ENCODE peak calls at places on chromosomes 6 and 20, in ten cellular contexts. D is A549, J is HepG2, O is heart left ventricle, N is body of pancreas, Y is adrenal gland, G is stomach, B is spleen, M is breast epithelium, T is Peyer's patch. S is an unnamed sample.

GRCh38 chr6:31356216-31356945 is 598 bp downstream of the HLA-B start:
- DNase-seq in D (no peak), J (no peak), O (peak), N (peak), Y (peak), G (peak), B (peak), M (no peak), T (peak), S (peak)

GRCh38 chr6:121142093-121142492 is 192.2 kb downstream of the TBC1D32 start:
- DNase-seq in D (no peak), J (no peak), O (no peak), N (no peak), Y (no peak), G (no peak), B (no peak), M (no peak), T (no peak), S (no peak)

GRCh38 chr6:48068326-48069191 is 42.4 kb downstream of the PTCHD4 start:
- DNase-seq in D (peak), J (no peak), O (peak), N (no peak), Y (no peak), G (no peak), B (peak), M (no peak), T (no peak), S (no peak)

GRCh38 chr20:32982617-32983458 is 21.4 kb downstream of the SUN5 start:
- DNase-seq in D (no peak), J (peak), O (peak), N (peak), Y (peak), G (peak), B (peak), M (no peak), T (no peak), S (no peak)

GRCh38 chr20:23021941-23022340 is 13.2 kb upstream of the SSTR4 start:
- DNase-seq in D (no peak), J (no peak), O (no peak), N (no peak), Y (no peak), G (no peak), B (no peak), M (no peak), T (no peak), S (no peak)

GRCh38 chr6:87210979-87211378 is 55.6 kb downstream of the ZNF292 start:
- DNase-seq in D (no peak), J (no peak), O (no peak), N (no peak), Y (no peak), G (no peak), B (no peak), M (no peak), T (no peak), S (no peak)

GRCh38 chr6:150065083-150065482 is 3.8 kb downstream of the ULBP3 start:
- DNase-seq in D (no peak), J (no peak), O (no peak), N (no peak), Y (no peak), G (no peak), B (no peak), M (no peak), T (no peak), S (no peak)

GRCh38 chr6:88119769-88120168 is 46.4 kb downstream of the CNR1 start:
- DNase-seq in D (no peak), J (peak), O (no peak), N (no peak), Y (no peak), G (no peak), B (no peak), M (no peak), T (no peak), S (no peak)

GRCh38 chr6:41531016-41531415 is 15.2 kb upstream of the FOXP4 start:
- DNase-seq in D (no peak), J (no peak), O (no peak), N (no peak), Y (no peak), G (no peak), B (no peak), M (no peak), T (no peak), S (no peak)

GRCh38 chr6:138719011-138719635 is 54.4 kb upstream of the CCDC28A start:
- DNase-seq in D (no peak), J (no peak), O (no peak), N (no peak), Y (no peak), G (no peak), B (no peak), M (no peak), T (no peak), S (no peak)

GRCh38 chr6:15551262-15551661 is 111.6 kb downstream of the DTNBP1 start:
- DNase-seq in D (no peak), J (no peak), O (no peak), N (no peak), Y (no peak), G (no peak), B (no peak), M (no peak), T (no peak), S (no peak)

GRCh38 chr20:19633985-19634384 is 124.1 kb upstream of the RIN2 start:
- DNase-seq in D (no peak), J (no peak), O (no peak), N (no peak), Y (no peak), G (no peak), B (no peak), M (no peak), T (no peak), S (no peak)

GRCh38 chr20:760751-761417 is 7.4 kb downstream of the SLC52A3 start:
- DNase-seq in D (peak), J (peak), O (no peak), N (peak), Y (peak), G (no peak), B (no peak), M (no peak), T (no peak), S (no peak)

GRCh38 chr6:159969204-159969912 is 476 bp downstream of the IGF2R start:
- DNase-seq in D (peak), J (no peak), O (peak), N (peak), Y (peak), G (peak), B (peak), M (no peak), T (peak), S (no peak)

GRCh38 chr6:68778356-68779020 is 143.4 kb downstream of the ADGRB3 start:
- DNase-seq in D (no peak), J (peak), O (peak), N (peak), Y (peak), G (no peak), B (no peak), M (no peak), T (no peak), S (no peak)

GRCh38 chr6:133358598-133358997 is 117.4 kb downstream of the EYA4 start:
- DNase-seq in D (no peak), J (no peak), O (no peak), N (no peak), Y (no peak), G (no peak), B (no peak), M (no peak), T (no peak), S (no peak)

GRCh38 chr6:131828946-131829345 is 21.1 kb downstream of the ENPP1 start:
- DNase-seq in D (no peak), J (no peak), O (no peak), N (no peak), Y (no peak), G (no peak), B (no peak), M (peak), T (no peak), S (no peak)

GRCh38 chr6:95227301-95227700 is 350.0 kb upstream of the MANEA start:
- DNase-seq in D (no peak), J (no peak), O (no peak), N (no peak), Y (no peak), G (no peak), B (no peak), M (no peak), T (no peak), S (no peak)

GRCh38 chr6:56902551-56903464 is 52.1 kb upstream of the BEND6 start:
- DNase-seq in D (peak), J (peak), O (no peak), N (peak), Y (no peak), G (no peak), B (no peak), M (no peak), T (no peak), S (no peak)

GRCh38 chr6:109531446-109531845 is 48.4 kb upstream of the ZBTB24 start:
- DNase-seq in D (no peak), J (no peak), O (no peak), N (no peak), Y (no peak), G (no peak), B (no peak), M (no peak), T (no peak), S (no peak)

GRCh38 chr20:50192364-50193168 is 1.9 kb downstream of the CEBPB start:
- DNase-seq in D (peak), J (peak), O (peak), N (peak), Y (peak), G (peak), B (peak), M (peak), T (peak), S (peak)

GRCh38 chr6:133888931-133889556 is at the start of gene TCF21:
- DNase-seq in D (no peak), J (no peak), O (peak), N (peak), Y (peak), G (peak), B (no peak), M (no peak), T (peak), S (no peak)

GRCh38 chr6:130794686-130795085 is 32.5 kb upstream of the SMLR1 start:
- DNase-seq in D (no peak), J (no peak), O (no peak), N (no peak), Y (no peak), G (no peak), B (no peak), M (no peak), T (no peak), S (no peak)

GRCh38 chr6:107418118-107418517 is 41.2 kb downstream of the PDSS2 start:
- DNase-seq in D (peak), J (peak), O (no peak), N (no peak), Y (no peak), G (no peak), B (no peak), M (no peak), T (no peak), S (no peak)

GRCh38 chr6:37538107-37538506 is 38.4 kb upstream of the CCDC167 start:
- DNase-seq in D (peak), J (peak), O (no peak), N (no peak), Y (no peak), G (no peak), B (no peak), M (no peak), T (no peak), S (no peak)

GRCh38 chr6:130366011-130366963 is at the start of gene TMEM200A:
- DNase-seq in D (peak), J (no peak), O (peak), N (peak), Y (peak), G (peak), B (peak), M (peak), T (peak), S (peak)

GRCh38 chr6:82979657-82980056 is 86.0 kb downstream of the UBE3D start:
- DNase-seq in D (no peak), J (no peak), O (no peak), N (no peak), Y (no peak), G (no peak), B (no peak), M (no peak), T (no peak), S (no peak)

GRCh38 chr20:24682496-24683090 is 213.2 kb downstream of the SYNDIG1 start:
- DNase-seq in D (no peak), J (no peak), O (no peak), N (no peak), Y (no peak), G (no peak), B (peak), M (no peak), T (no peak), S (no peak)

GRCh38 chr6:135311446-135312200 is 130.5 kb downstream of the MYB start:
- DNase-seq in D (no peak), J (no peak), O (no peak), N (no peak), Y (no peak), G (no peak), B (no peak), M (no peak), T (no peak), S (no peak)

GRCh38 chr20:57676517-57677322 is 33.1 kb downstream of the PMEPA1 start:
- DNase-seq in D (no peak), J (no peak), O (no peak), N (no peak), Y (no peak), G (no peak), B (no peak), M (no peak), T (peak), S (no peak)

GRCh38 chr6:80543598-80544181 is 437.2 kb downstream of the BCKDHB start:
- DNase-seq in D (no peak), J (no peak), O (no peak), N (no peak), Y (no peak), G (no peak), B (no peak), M (no peak), T (no peak), S (no peak)

GRCh38 chr6:66865771-66866170 is 1158.7 kb upstream of the EYS start:
- DNase-seq in D (no peak), J (no peak), O (no peak), N (no peak), Y (no peak), G (no peak), B (no peak), M (no peak), T (no peak), S (no peak)

DNA sequence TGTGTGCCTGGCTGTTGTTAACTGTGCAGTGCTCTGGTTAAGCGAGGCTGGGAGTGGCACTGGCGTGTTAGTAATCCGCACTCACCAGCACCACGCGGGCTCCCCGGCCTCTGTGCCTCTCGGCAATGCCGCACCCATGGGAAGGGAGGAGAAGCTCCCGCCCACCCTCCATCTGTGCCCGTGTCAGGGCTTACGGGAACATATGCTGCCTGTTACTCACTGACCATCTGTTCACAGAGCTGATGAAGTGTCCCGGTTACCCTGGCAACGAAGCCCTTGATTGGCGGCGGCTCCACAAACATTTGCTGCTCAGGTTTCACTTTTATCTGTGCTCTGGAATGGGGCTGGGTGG is 114.7 kb downstream of the PSMB1 start:
- DNase-seq in D (peak), J (peak), O (peak), N (peak), Y (peak), G (peak), B (peak), M (no peak), T (peak), S (peak)
- TF ChIP-seq POLR2A in D (no peak), J (no peak), O (no peak), N (peak), Y (no peak), G (no peak), B (no peak), M (no peak), T (no peak), S (peak)

DNA sequence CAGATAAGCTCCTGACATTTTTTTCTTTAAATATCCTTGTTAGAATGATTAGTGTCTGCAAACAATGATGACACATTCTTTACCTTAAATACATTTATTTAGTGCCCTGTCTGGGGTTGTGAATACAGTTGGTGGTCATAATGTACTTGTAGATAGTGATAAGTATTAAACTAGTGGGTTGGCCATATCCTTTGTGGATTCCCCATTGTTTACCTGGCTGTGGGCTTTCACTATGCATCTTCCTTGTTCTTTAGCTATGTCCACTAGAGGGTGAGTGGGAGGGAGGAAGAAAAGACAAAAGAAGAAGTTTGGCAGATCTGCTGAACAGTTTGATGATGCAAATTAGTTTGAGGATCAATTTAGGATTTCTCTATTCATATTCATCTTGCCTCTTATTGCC is 15.7 kb downstream of the HS3ST5 start:
- DNase-seq in D (no peak), J (peak), O (no peak), N (no peak), Y (no peak), G (no peak), B (no peak), M (no peak), T (no peak), S (no peak)
- TF ChIP-seq POLR2A in D (no peak), J (no peak), O (no peak), N (no peak), Y (no peak), G (no peak), B (no peak), M (no peak), T (no peak), S (no peak)

DNA sequence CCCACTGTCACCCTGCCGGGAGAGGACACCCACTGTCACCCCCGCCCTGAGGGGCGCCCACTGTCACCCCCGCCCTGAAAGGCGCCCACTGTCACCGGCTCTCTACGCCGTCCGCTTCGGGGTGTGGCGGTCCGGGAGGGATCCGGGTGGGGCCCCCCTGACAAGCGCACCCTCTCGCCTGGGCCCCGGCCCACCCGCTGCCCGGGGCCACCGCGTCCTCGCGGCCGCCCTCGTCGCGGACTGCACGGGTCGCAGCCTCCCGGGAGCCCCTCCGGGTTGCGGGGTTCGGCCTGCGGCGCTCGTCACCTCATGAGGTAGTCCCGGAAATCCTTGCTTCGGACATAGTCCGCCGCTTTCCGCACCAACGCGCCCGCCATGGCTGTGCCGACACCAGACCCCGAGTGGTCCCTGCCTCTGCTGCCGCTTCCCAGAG is 224 bp downstream of the MPC1 start:
- DNase-seq in D (no peak), J (no peak), O (peak), N (no peak), Y (no peak), G (no peak), B (no peak), M (no peak), T (no peak), S (no peak)
- TF ChIP-seq POLR2A in D (no peak), J (peak), O (peak), N (peak), Y (peak), G (no peak), B (no peak), M (no peak), T (peak), S (peak)

GRCh38 chr6:3026811-3027626 is 27.3 kb downstream of the NQO2 start:
- DNase-seq in D (no peak), J (no peak), O (peak), N (peak), Y (no peak), G (no peak), B (no peak), M (no peak), T (peak), S (no peak)

GRCh38 chr6:3019749-3020320 is 20.1 kb downstream of the NQO2 start:
- DNase-seq in D (no peak), J (no peak), O (no peak), N (no peak), Y (no peak), G (no peak), B (no peak), M (no peak), T (no peak), S (no peak)

GRCh38 chr6:3019065-3019464 is 19.4 kb downstream of the NQO2 start:
- DNase-seq in D (no peak), J (no peak), O (no peak), N (no peak), Y (no peak), G (no peak), B (no peak), M (no peak), T (no peak), S (no peak)

GRCh38 chr6:3022765-3023662 is 23.3 kb downstream of the NQO2 start:
- DNase-seq in D (no peak), J (no peak), O (peak), N (no peak), Y (no peak), G (no peak), B (peak), M (no peak), T (peak), S (no peak)

DNA sequence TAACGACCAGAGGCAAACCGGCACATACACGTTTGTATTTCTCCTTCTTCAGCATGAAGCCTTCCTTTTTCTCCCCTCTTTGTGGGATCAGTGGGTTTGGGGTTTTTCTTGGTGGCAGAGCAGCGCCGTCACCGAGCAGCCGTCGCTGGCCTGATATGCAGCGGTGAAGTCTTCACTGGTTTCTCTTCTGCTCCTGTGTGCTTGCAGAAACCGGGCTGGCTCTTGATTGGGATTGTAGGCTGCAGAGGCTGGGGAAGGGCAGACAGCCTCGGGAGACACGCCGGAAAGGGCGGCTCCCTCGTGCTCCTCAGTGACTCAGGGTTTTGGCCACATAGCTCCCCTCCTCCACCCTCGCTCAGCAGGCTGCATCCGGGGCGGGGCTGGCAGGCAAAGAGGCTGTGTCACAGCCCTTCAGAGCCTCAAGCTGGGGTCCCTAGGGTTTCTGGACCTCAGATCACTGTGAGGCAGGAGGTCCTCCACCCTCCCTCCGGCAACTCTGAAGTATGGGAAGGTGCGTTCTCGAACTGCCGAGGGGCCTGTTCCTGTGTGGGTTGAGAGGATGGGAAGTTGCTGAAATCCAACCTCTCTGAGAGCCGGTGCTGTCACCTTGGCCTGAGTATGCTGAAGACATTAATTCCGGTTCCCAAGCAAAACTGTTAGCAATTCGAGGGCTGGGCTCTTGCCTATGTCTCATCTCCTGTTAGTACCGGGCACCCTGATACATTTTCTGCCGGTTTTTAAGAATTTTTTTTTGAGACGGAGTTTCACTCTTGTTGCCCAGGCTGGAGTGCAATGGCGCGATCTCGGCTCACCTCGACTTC is 24.2 kb downstream of the NQO2 start:
- DNase-seq in D (peak), J (no peak), O (peak), N (peak), Y (peak), G (peak), B (peak), M (peak), T (peak), S (peak)
- TF ChIP-seq POLR2A in D (peak), J (no peak), O (no peak), N (peak), Y (peak), G (no peak), B (no peak), M (no peak), T (no peak), S (peak)

DNA sequence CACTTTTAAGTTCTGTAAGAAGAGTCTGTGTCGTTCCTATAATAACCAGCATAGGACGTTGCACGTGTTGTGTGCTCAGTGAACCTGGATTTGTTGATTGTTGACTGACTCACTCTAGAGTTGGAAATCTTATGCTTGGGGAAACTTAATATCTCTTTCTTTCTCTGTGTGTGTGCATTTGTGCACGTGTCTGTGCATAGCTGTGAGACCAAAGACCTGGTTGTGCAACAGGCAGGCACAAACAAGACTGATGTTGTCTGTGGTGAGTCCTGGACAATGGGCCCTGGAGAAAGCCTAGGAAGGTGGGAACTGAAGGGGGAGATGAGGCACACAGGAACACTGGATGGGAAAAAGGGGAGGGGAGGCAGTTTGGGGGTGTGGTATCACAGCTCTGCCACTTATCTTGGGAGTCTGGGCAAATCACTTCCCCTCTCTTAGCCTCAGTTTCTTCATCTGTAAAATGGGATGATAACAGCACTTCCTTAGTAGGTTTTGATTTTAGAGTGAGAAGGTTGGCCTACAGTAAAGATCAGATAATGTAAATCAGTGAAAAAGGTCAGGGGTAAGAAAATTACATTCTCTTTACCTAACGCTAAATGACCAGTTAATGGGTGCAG is 8.4 kb downstream of the CD40 start:
- DNase-seq in D (no peak), J (peak), O (no peak), N (no peak), Y (no peak), G (no peak), B (no peak), M (no peak), T (no peak), S (no peak)
- TF ChIP-seq POLR2A in D (no peak), J (no peak), O (no peak), N (no peak), Y (no peak), G (no peak), B (no peak), M (no peak), T (no peak), S (no peak)